ENCODE peak calls at places on chromosome 12, in eight cellular contexts. One of them, this sample, is unnamed.

GRCh38 chr12:31118831-31119530 is 45.3 kb downstream of the DDX11 start:
- DNase-seq in stimulated activated CD8-positive, alpha-beta memory T cell treated with anti-CD3 and anti-CD28 coated beads, Interleukin-4, amount 100 ng/mL, for 24 hours: peak
- DNase-seq in activated CD4-positive, alpha-beta T cell treated with anti-CD3 and anti-CD28 coated beads, Interleukin-2, amount 10 ng/mL, durations not matched to agents 7 days and 5 days: no peak
- DNase-seq in HFFc6: no peak
- DNase-seq in stimulated activated CD4-positive, alpha-beta T cell treated with anti-CD3 and anti-CD28 coated beads, TNF-alpha, amount 100 ng/mL, for 24 hours: no peak
- DNase-seq in pancreas: no peak
- DNase-seq in left colon: no peak
- DNase-seq in T-helper 1 cell: no peak
- DNase-seq in this sample: peak

GRCh38 chr12:32502693-32503510 is 103.5 kb downstream of the FGD4 start:
- DNase-seq in stimulated activated CD8-positive, alpha-beta memory T cell treated with anti-CD3 and anti-CD28 coated beads, Interleukin-4, amount 100 ng/mL, for 24 hours: no peak
- DNase-seq in activated CD4-positive, alpha-beta T cell treated with anti-CD3 and anti-CD28 coated beads, Interleukin-2, amount 10 ng/mL, durations not matched to agents 7 days and 5 days: no peak
- DNase-seq in HFFc6: no peak
- DNase-seq in stimulated activated CD4-positive, alpha-beta T cell treated with anti-CD3 and anti-CD28 coated beads, TNF-alpha, amount 100 ng/mL, for 24 hours: no peak
- DNase-seq in pancreas: no peak
- DNase-seq in left colon: no peak
- DNase-seq in T-helper 1 cell: no peak
- DNase-seq in this sample: no peak

GRCh38 chr12:116241157-116241772 is 36.2 kb downstream of the MED13L start:
- DNase-seq in stimulated activated CD8-positive, alpha-beta memory T cell treated with anti-CD3 and anti-CD28 coated beads, Interleukin-4, amount 100 ng/mL, for 24 hours: no peak
- DNase-seq in activated CD4-positive, alpha-beta T cell treated with anti-CD3 and anti-CD28 coated beads, Interleukin-2, amount 10 ng/mL, durations not matched to agents 7 days and 5 days: no peak
- DNase-seq in HFFc6: no peak
- DNase-seq in stimulated activated CD4-positive, alpha-beta T cell treated with anti-CD3 and anti-CD28 coated beads, TNF-alpha, amount 100 ng/mL, for 24 hours: no peak
- DNase-seq in pancreas: no peak
- DNase-seq in left colon: no peak
- DNase-seq in T-helper 1 cell: no peak
- DNase-seq in this sample: no peak

GRCh38 chr12:1439687-1440086 is 154.7 kb downstream of the FBXL14 start:
- DNase-seq in stimulated activated CD8-positive, alpha-beta memory T cell treated with anti-CD3 and anti-CD28 coated beads, Interleukin-4, amount 100 ng/mL, for 24 hours: no peak
- DNase-seq in activated CD4-positive, alpha-beta T cell treated with anti-CD3 and anti-CD28 coated beads, Interleukin-2, amount 10 ng/mL, durations not matched to agents 7 days and 5 days: no peak
- DNase-seq in HFFc6: no peak
- DNase-seq in stimulated activated CD4-positive, alpha-beta T cell treated with anti-CD3 and anti-CD28 coated beads, TNF-alpha, amount 100 ng/mL, for 24 hours: no peak
- DNase-seq in pancreas: no peak
- DNase-seq in left colon: no peak
- DNase-seq in T-helper 1 cell: no peak
- DNase-seq in this sample: no peak

GRCh38 chr12:90940872-90941499 is 14.0 kb downstream of the CCER1 start:
- DNase-seq in stimulated activated CD8-positive, alpha-beta memory T cell treated with anti-CD3 and anti-CD28 coated beads, Interleukin-4, amount 100 ng/mL, for 24 hours: no peak
- DNase-seq in activated CD4-positive, alpha-beta T cell treated with anti-CD3 and anti-CD28 coated beads, Interleukin-2, amount 10 ng/mL, durations not matched to agents 7 days and 5 days: no peak
- DNase-seq in HFFc6: peak
- DNase-seq in stimulated activated CD4-positive, alpha-beta T cell treated with anti-CD3 and anti-CD28 coated beads, TNF-alpha, amount 100 ng/mL, for 24 hours: no peak
- DNase-seq in pancreas: no peak
- DNase-seq in left colon: no peak
- DNase-seq in T-helper 1 cell: no peak
- DNase-seq in this sample: no peak

GRCh38 chr12:106329231-106329985 is 26.9 kb downstream of the TCP11L2 start:
- DNase-seq in stimulated activated CD8-positive, alpha-beta memory T cell treated with anti-CD3 and anti-CD28 coated beads, Interleukin-4, amount 100 ng/mL, for 24 hours: no peak
- DNase-seq in activated CD4-positive, alpha-beta T cell treated with anti-CD3 and anti-CD28 coated beads, Interleukin-2, amount 10 ng/mL, durations not matched to agents 7 days and 5 days: no peak
- DNase-seq in HFFc6: no peak
- DNase-seq in stimulated activated CD4-positive, alpha-beta T cell treated with anti-CD3 and anti-CD28 coated beads, TNF-alpha, amount 100 ng/mL, for 24 hours: no peak
- DNase-seq in pancreas: no peak
- DNase-seq in left colon: no peak
- DNase-seq in T-helper 1 cell: no peak
- DNase-seq in this sample: no peak

GRCh38 chr12:45050751-45051489 is at the start of gene DBX2:
- DNase-seq in stimulated activated CD8-positive, alpha-beta memory T cell treated with anti-CD3 and anti-CD28 coated beads, Interleukin-4, amount 100 ng/mL, for 24 hours: no peak
- DNase-seq in activated CD4-positive, alpha-beta T cell treated with anti-CD3 and anti-CD28 coated beads, Interleukin-2, amount 10 ng/mL, durations not matched to agents 7 days and 5 days: no peak
- DNase-seq in HFFc6: no peak
- DNase-seq in stimulated activated CD4-positive, alpha-beta T cell treated with anti-CD3 and anti-CD28 coated beads, TNF-alpha, amount 100 ng/mL, for 24 hours: no peak
- DNase-seq in pancreas: peak
- DNase-seq in left colon: no peak
- DNase-seq in T-helper 1 cell: no peak
- DNase-seq in this sample: peak

GRCh38 chr12:20184514-20184913 is 183.8 kb upstream of the PDE3A start:
- DNase-seq in stimulated activated CD8-positive, alpha-beta memory T cell treated with anti-CD3 and anti-CD28 coated beads, Interleukin-4, amount 100 ng/mL, for 24 hours: no peak
- DNase-seq in activated CD4-positive, alpha-beta T cell treated with anti-CD3 and anti-CD28 coated beads, Interleukin-2, amount 10 ng/mL, durations not matched to agents 7 days and 5 days: no peak
- DNase-seq in HFFc6: no peak
- DNase-seq in stimulated activated CD4-positive, alpha-beta T cell treated with anti-CD3 and anti-CD28 coated beads, TNF-alpha, amount 100 ng/mL, for 24 hours: no peak
- DNase-seq in pancreas: no peak
- DNase-seq in left colon: no peak
- DNase-seq in T-helper 1 cell: no peak
- DNase-seq in this sample: no peak

GRCh38 chr12:1282670-1283361 is 291.8 kb downstream of the ERC1 start:
- DNase-seq in stimulated activated CD8-positive, alpha-beta memory T cell treated with anti-CD3 and anti-CD28 coated beads, Interleukin-4, amount 100 ng/mL, for 24 hours: no peak
- DNase-seq in activated CD4-positive, alpha-beta T cell treated with anti-CD3 and anti-CD28 coated beads, Interleukin-2, amount 10 ng/mL, durations not matched to agents 7 days and 5 days: no peak
- DNase-seq in HFFc6: no peak
- DNase-seq in stimulated activated CD4-positive, alpha-beta T cell treated with anti-CD3 and anti-CD28 coated beads, TNF-alpha, amount 100 ng/mL, for 24 hours: no peak
- DNase-seq in pancreas: no peak
- DNase-seq in left colon: peak
- DNase-seq in T-helper 1 cell: no peak
- DNase-seq in this sample: no peak

GRCh38 chr12:80565276-80565675 is 121.2 kb downstream of the PTPRQ start:
- DNase-seq in stimulated activated CD8-positive, alpha-beta memory T cell treated with anti-CD3 and anti-CD28 coated beads, Interleukin-4, amount 100 ng/mL, for 24 hours: no peak
- DNase-seq in activated CD4-positive, alpha-beta T cell treated with anti-CD3 and anti-CD28 coated beads, Interleukin-2, amount 10 ng/mL, durations not matched to agents 7 days and 5 days: no peak
- DNase-seq in HFFc6: no peak
- DNase-seq in stimulated activated CD4-positive, alpha-beta T cell treated with anti-CD3 and anti-CD28 coated beads, TNF-alpha, amount 100 ng/mL, for 24 hours: no peak
- DNase-seq in pancreas: no peak
- DNase-seq in left colon: no peak
- DNase-seq in T-helper 1 cell: no peak
- DNase-seq in this sample: no peak

GRCh38 chr12:48758186-48758585 is 30.7 kb downstream of the ADCY6 start:
- DNase-seq in stimulated activated CD8-positive, alpha-beta memory T cell treated with anti-CD3 and anti-CD28 coated beads, Interleukin-4, amount 100 ng/mL, for 24 hours: no peak
- DNase-seq in activated CD4-positive, alpha-beta T cell treated with anti-CD3 and anti-CD28 coated beads, Interleukin-2, amount 10 ng/mL, durations not matched to agents 7 days and 5 days: no peak
- DNase-seq in HFFc6: no peak
- DNase-seq in stimulated activated CD4-positive, alpha-beta T cell treated with anti-CD3 and anti-CD28 coated beads, TNF-alpha, amount 100 ng/mL, for 24 hours: no peak
- DNase-seq in pancreas: no peak
- DNase-seq in left colon: no peak
- DNase-seq in T-helper 1 cell: no peak
- DNase-seq in this sample: no peak

GRCh38 chr12:12725086-12725955 is 8.2 kb downstream of the CDKN1B start:
- DNase-seq in stimulated activated CD8-positive, alpha-beta memory T cell treated with anti-CD3 and anti-CD28 coated beads, Interleukin-4, amount 100 ng/mL, for 24 hours: peak
- DNase-seq in activated CD4-positive, alpha-beta T cell treated with anti-CD3 and anti-CD28 coated beads, Interleukin-2, amount 10 ng/mL, durations not matched to agents 7 days and 5 days: peak
- DNase-seq in HFFc6: peak
- DNase-seq in stimulated activated CD4-positive, alpha-beta T cell treated with anti-CD3 and anti-CD28 coated beads, TNF-alpha, amount 100 ng/mL, for 24 hours: peak
- DNase-seq in pancreas: peak
- DNase-seq in left colon: peak
- DNase-seq in T-helper 1 cell: peak
- DNase-seq in this sample: peak

GRCh38 chr12:18895946-18896345 is 158.0 kb downstream of the CAPZA3 start:
- DNase-seq in stimulated activated CD8-positive, alpha-beta memory T cell treated with anti-CD3 and anti-CD28 coated beads, Interleukin-4, amount 100 ng/mL, for 24 hours: no peak
- DNase-seq in activated CD4-positive, alpha-beta T cell treated with anti-CD3 and anti-CD28 coated beads, Interleukin-2, amount 10 ng/mL, durations not matched to agents 7 days and 5 days: no peak
- DNase-seq in HFFc6: no peak
- DNase-seq in stimulated activated CD4-positive, alpha-beta T cell treated with anti-CD3 and anti-CD28 coated beads, TNF-alpha, amount 100 ng/mL, for 24 hours: no peak
- DNase-seq in pancreas: no peak
- DNase-seq in left colon: no peak
- DNase-seq in T-helper 1 cell: no peak
- DNase-seq in this sample: peak

GRCh38 chr12:10167588-10167987 is 4.3 kb downstream of the OLR1 start:
- DNase-seq in stimulated activated CD8-positive, alpha-beta memory T cell treated with anti-CD3 and anti-CD28 coated beads, Interleukin-4, amount 100 ng/mL, for 24 hours: no peak
- DNase-seq in activated CD4-positive, alpha-beta T cell treated with anti-CD3 and anti-CD28 coated beads, Interleukin-2, amount 10 ng/mL, durations not matched to agents 7 days and 5 days: no peak
- DNase-seq in HFFc6: no peak
- DNase-seq in stimulated activated CD4-positive, alpha-beta T cell treated with anti-CD3 and anti-CD28 coated beads, TNF-alpha, amount 100 ng/mL, for 24 hours: no peak
- DNase-seq in pancreas: no peak
- DNase-seq in left colon: no peak
- DNase-seq in T-helper 1 cell: no peak
- DNase-seq in this sample: no peak

GRCh38 chr12:6551496-6552139 is 4.2 kb downstream of the IFFO1 start:
- DNase-seq in stimulated activated CD8-positive, alpha-beta memory T cell treated with anti-CD3 and anti-CD28 coated beads, Interleukin-4, amount 100 ng/mL, for 24 hours: no peak
- DNase-seq in activated CD4-positive, alpha-beta T cell treated with anti-CD3 and anti-CD28 coated beads, Interleukin-2, amount 10 ng/mL, durations not matched to agents 7 days and 5 days: no peak
- DNase-seq in HFFc6: peak
- DNase-seq in stimulated activated CD4-positive, alpha-beta T cell treated with anti-CD3 and anti-CD28 coated beads, TNF-alpha, amount 100 ng/mL, for 24 hours: no peak
- DNase-seq in pancreas: no peak
- DNase-seq in left colon: no peak
- DNase-seq in T-helper 1 cell: no peak
- DNase-seq in this sample: no peak

GRCh38 chr12:29223936-29224921 is 75.2 kb downstream of the FAR2 start:
- DNase-seq in stimulated activated CD8-positive, alpha-beta memory T cell treated with anti-CD3 and anti-CD28 coated beads, Interleukin-4, amount 100 ng/mL, for 24 hours: no peak
- DNase-seq in activated CD4-positive, alpha-beta T cell treated with anti-CD3 and anti-CD28 coated beads, Interleukin-2, amount 10 ng/mL, durations not matched to agents 7 days and 5 days: no peak
- DNase-seq in HFFc6: no peak
- DNase-seq in stimulated activated CD4-positive, alpha-beta T cell treated with anti-CD3 and anti-CD28 coated beads, TNF-alpha, amount 100 ng/mL, for 24 hours: no peak
- DNase-seq in pancreas: no peak
- DNase-seq in left colon: no peak
- DNase-seq in T-helper 1 cell: no peak
- DNase-seq in this sample: no peak

GRCh38 chr12:50603817-50604639 is 99.2 kb downstream of the DIP2B start:
- DNase-seq in stimulated activated CD8-positive, alpha-beta memory T cell treated with anti-CD3 and anti-CD28 coated beads, Interleukin-4, amount 100 ng/mL, for 24 hours: no peak
- DNase-seq in activated CD4-positive, alpha-beta T cell treated with anti-CD3 and anti-CD28 coated beads, Interleukin-2, amount 10 ng/mL, durations not matched to agents 7 days and 5 days: no peak
- DNase-seq in HFFc6: no peak
- DNase-seq in stimulated activated CD4-positive, alpha-beta T cell treated with anti-CD3 and anti-CD28 coated beads, TNF-alpha, amount 100 ng/mL, for 24 hours: no peak
- DNase-seq in pancreas: no peak
- DNase-seq in left colon: no peak
- DNase-seq in T-helper 1 cell: no peak
- DNase-seq in this sample: no peak

GRCh38 chr12:78933014-78933413 is 68.4 kb downstream of the SYT1 start:
- DNase-seq in stimulated activated CD8-positive, alpha-beta memory T cell treated with anti-CD3 and anti-CD28 coated beads, Interleukin-4, amount 100 ng/mL, for 24 hours: no peak
- DNase-seq in activated CD4-positive, alpha-beta T cell treated with anti-CD3 and anti-CD28 coated beads, Interleukin-2, amount 10 ng/mL, durations not matched to agents 7 days and 5 days: no peak
- DNase-seq in HFFc6: no peak
- DNase-seq in stimulated activated CD4-positive, alpha-beta T cell treated with anti-CD3 and anti-CD28 coated beads, TNF-alpha, amount 100 ng/mL, for 24 hours: no peak
- DNase-seq in pancreas: no peak
- DNase-seq in left colon: no peak
- DNase-seq in T-helper 1 cell: no peak
- DNase-seq in this sample: no peak

GRCh38 chr12:3119745-3120660 is 42.8 kb downstream of the TSPAN9 start:
- DNase-seq in stimulated activated CD8-positive, alpha-beta memory T cell treated with anti-CD3 and anti-CD28 coated beads, Interleukin-4, amount 100 ng/mL, for 24 hours: no peak
- DNase-seq in activated CD4-positive, alpha-beta T cell treated with anti-CD3 and anti-CD28 coated beads, Interleukin-2, amount 10 ng/mL, durations not matched to agents 7 days and 5 days: no peak
- DNase-seq in HFFc6: peak
- DNase-seq in stimulated activated CD4-positive, alpha-beta T cell treated with anti-CD3 and anti-CD28 coated beads, TNF-alpha, amount 100 ng/mL, for 24 hours: no peak
- DNase-seq in pancreas: peak
- DNase-seq in left colon: no peak
- DNase-seq in T-helper 1 cell: no peak
- DNase-seq in this sample: no peak

GRCh38 chr12:133080619-133081407 is at the start of gene ZNF140:
- DNase-seq in stimulated activated CD8-positive, alpha-beta memory T cell treated with anti-CD3 and anti-CD28 coated beads, Interleukin-4, amount 100 ng/mL, for 24 hours: peak
- DNase-seq in activated CD4-positive, alpha-beta T cell treated with anti-CD3 and anti-CD28 coated beads, Interleukin-2, amount 10 ng/mL, durations not matched to agents 7 days and 5 days: peak
- DNase-seq in HFFc6: peak
- DNase-seq in stimulated activated CD4-positive, alpha-beta T cell treated with anti-CD3 and anti-CD28 coated beads, TNF-alpha, amount 100 ng/mL, for 24 hours: peak
- DNase-seq in pancreas: peak
- DNase-seq in left colon: peak
- DNase-seq in T-helper 1 cell: peak
- DNase-seq in this sample: peak

GRCh38 chr12:101750152-101750551 is 10.9 kb upstream of the SYCP3 start:
- DNase-seq in stimulated activated CD8-positive, alpha-beta memory T cell treated with anti-CD3 and anti-CD28 coated beads, Interleukin-4, amount 100 ng/mL, for 24 hours: no peak
- DNase-seq in activated CD4-positive, alpha-beta T cell treated with anti-CD3 and anti-CD28 coated beads, Interleukin-2, amount 10 ng/mL, durations not matched to agents 7 days and 5 days: no peak
- DNase-seq in HFFc6: no peak
- DNase-seq in stimulated activated CD4-positive, alpha-beta T cell treated with anti-CD3 and anti-CD28 coated beads, TNF-alpha, amount 100 ng/mL, for 24 hours: no peak
- DNase-seq in pancreas: no peak
- DNase-seq in left colon: no peak
- DNase-seq in T-helper 1 cell: no peak
- DNase-seq in this sample: no peak

GRCh38 chr12:107622005-107622404 is 63.6 kb upstream of the PWP1 start:
- DNase-seq in stimulated activated CD8-positive, alpha-beta memory T cell treated with anti-CD3 and anti-CD28 coated beads, Interleukin-4, amount 100 ng/mL, for 24 hours: no peak
- DNase-seq in activated CD4-positive, alpha-beta T cell treated with anti-CD3 and anti-CD28 coated beads, Interleukin-2, amount 10 ng/mL, durations not matched to agents 7 days and 5 days: no peak
- DNase-seq in HFFc6: no peak
- DNase-seq in stimulated activated CD4-positive, alpha-beta T cell treated with anti-CD3 and anti-CD28 coated beads, TNF-alpha, amount 100 ng/mL, for 24 hours: no peak
- DNase-seq in pancreas: no peak
- DNase-seq in left colon: no peak
- DNase-seq in T-helper 1 cell: no peak
- DNase-seq in this sample: peak

GRCh38 chr12:95884998-95885397 is 26.2 kb downstream of the SNRPF start:
- DNase-seq in stimulated activated CD8-positive, alpha-beta memory T cell treated with anti-CD3 and anti-CD28 coated beads, Interleukin-4, amount 100 ng/mL, for 24 hours: no peak
- DNase-seq in activated CD4-positive, alpha-beta T cell treated with anti-CD3 and anti-CD28 coated beads, Interleukin-2, amount 10 ng/mL, durations not matched to agents 7 days and 5 days: no peak
- DNase-seq in HFFc6: no peak
- DNase-seq in stimulated activated CD4-positive, alpha-beta T cell treated with anti-CD3 and anti-CD28 coated beads, TNF-alpha, amount 100 ng/mL, for 24 hours: no peak
- DNase-seq in pancreas: no peak
- DNase-seq in left colon: no peak
- DNase-seq in T-helper 1 cell: no peak
- DNase-seq in this sample: no peak

GRCh38 chr12:180445-180844 is 33.5 kb downstream of the SLC6A12 start:
- DNase-seq in stimulated activated CD8-positive, alpha-beta memory T cell treated with anti-CD3 and anti-CD28 coated beads, Interleukin-4, amount 100 ng/mL, for 24 hours: no peak
- DNase-seq in activated CD4-positive, alpha-beta T cell treated with anti-CD3 and anti-CD28 coated beads, Interleukin-2, amount 10 ng/mL, durations not matched to agents 7 days and 5 days: no peak
- DNase-seq in HFFc6: no peak
- DNase-seq in stimulated activated CD4-positive, alpha-beta T cell treated with anti-CD3 and anti-CD28 coated beads, TNF-alpha, amount 100 ng/mL, for 24 hours: no peak
- DNase-seq in pancreas: no peak
- DNase-seq in left colon: peak
- DNase-seq in T-helper 1 cell: no peak
- DNase-seq in this sample: no peak

This sample was measured in WERI-Rb-1.